ENCODE peak calls at places on chromosomes 3 and 15, in eight cellular contexts. V is heart left ventricle, L is tibial artery, A is A549, Y is astrocyte, J is K562, H is suprapubic skin, C is left lung. O is an unnamed sample.
A peak's percentile ranks its signal among the peaks of the same experiment; 100 is the strongest.

GRCh38 chr3:100635273-100635701 is 25.9 kb downstream of the ADGRG7 start:
- DNase-seq in V (no peak), L (no peak), A (no peak), Y (no peak), J (no peak), H (no peak), C (no peak), O (peak; percentile 22)

GRCh38 chr15:57060799-57061198 is 142.4 kb downstream of the TCF12 start:
- DNase-seq in V (no peak), L (no peak), A (no peak), Y (peak; percentile 90), J (no peak), H (no peak), C (no peak), O (no peak)

GRCh38 chr3:104604326-104605010 is 762.2 kb upstream of the ALCAM start:
- DNase-seq in V (no peak), L (no peak), A (no peak), Y (peak; percentile 17), J (no peak), H (no peak), C (no peak), O (no peak)

GRCh38 chr15:70491183-70491621 is 272.2 kb downstream of the UACA start:
- DNase-seq in V (peak; percentile 58), L (no peak), A (no peak), Y (peak; percentile 65), J (no peak), H (no peak), C (no peak), O (no peak)

GRCh38 chr3:186515115-186515514 is 29.1 kb downstream of the CRYGS start:
- DNase-seq in V (no peak), L (no peak), A (no peak), Y (no peak), J (no peak), H (no peak), C (no peak), O (no peak)

GRCh38 chr3:63948995-63949394 is 36.8 kb upstream of the SCAANT1 start:
- DNase-seq in V (no peak), L (no peak), A (no peak), Y (peak; percentile 32), J (no peak), H (no peak), C (no peak), O (no peak)

GRCh38 chr3:172449468-172450149 is 1.4 kb upstream of the GHSR start:
- DNase-seq in V (no peak), L (no peak), A (no peak), Y (peak; percentile 12), J (no peak), H (no peak), C (peak; percentile 37), O (peak; percentile 72)

GRCh38 chr3:44318929-44319328 is 19.6 kb upstream of the TCAIM start:
- DNase-seq in V (no peak), L (no peak), A (no peak), Y (no peak), J (no peak), H (no peak), C (no peak), O (no peak)

GRCh38 chr3:132595036-132595435 is 2.0 kb upstream of the ACKR4 start:
- DNase-seq in V (no peak), L (no peak), A (no peak), Y (peak; percentile 70), J (no peak), H (no peak), C (no peak), O (no peak)

GRCh38 chr3:151724846-151725562 is 8.7 kb upstream of the AADACL2 start:
- DNase-seq in V (no peak), L (no peak), A (no peak), Y (peak; percentile 58), J (no peak), H (no peak), C (no peak), O (no peak)

GRCh38 chr3:53244281-53244680 is 11.5 kb downstream of the TKT start:
- DNase-seq in V (no peak), L (no peak), A (no peak), Y (no peak), J (no peak), H (no peak), C (no peak), O (no peak)

GRCh38 chr15:67185621-67186225 is 68.7 kb downstream of the AAGAB start:
- DNase-seq in V (no peak), L (peak; percentile 19), A (no peak), Y (peak; percentile 49), J (no peak), H (no peak), C (no peak), O (no peak)

GRCh38 chr15:52284164-52284563 is 11.4 kb downstream of the MYO5C start:
- DNase-seq in V (no peak), L (no peak), A (peak; percentile 64), Y (peak; percentile 46), J (no peak), H (no peak), C (no peak), O (no peak)

GRCh38 chr3:193389335-193389734 is 10.8 kb upstream of the ATP13A5 start:
- DNase-seq in V (no peak), L (no peak), A (no peak), Y (no peak), J (no peak), H (no peak), C (no peak), O (no peak)

DNA sequence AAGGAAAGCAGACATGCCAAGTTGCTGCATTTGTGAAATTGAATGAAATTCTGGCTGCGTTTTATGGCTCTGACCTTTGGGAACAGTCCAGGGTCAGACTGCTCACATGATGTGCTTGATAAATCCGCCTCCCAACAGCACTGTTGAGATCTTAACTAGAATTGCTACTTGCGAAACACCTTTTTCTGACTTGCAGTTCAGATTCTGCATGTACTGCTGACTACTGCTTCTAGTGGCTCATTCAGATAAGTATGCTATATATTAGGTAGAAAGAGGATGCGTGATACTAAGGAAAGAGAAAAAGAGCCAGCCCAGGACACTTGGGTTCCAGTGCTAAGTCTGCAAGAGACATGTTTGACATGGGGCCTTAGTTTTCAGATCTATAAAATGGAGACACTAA is 129.4 kb downstream of the LPP start:
- DNase-seq in V (no peak), L (peak; percentile 64), A (no peak), Y (no peak), J (no peak), H (no peak), C (no peak), O (no peak)
- H3K4me1 ChIP-seq in V (peaks cover 79% of the 10 kb centered on the region), L (peaks cover 85% of the 10 kb centered on the region), A (peaks cover 81% of the 10 kb centered on the region), Y (peaks cover 44% of the 10 kb centered on the region), J (no peaks in the 10 kb centered on the region), H (peaks cover 56% of the 10 kb centered on the region), C (peaks cover 20% of the 10 kb centered on the region), O (peaks cover 20% of the 10 kb centered on the region)

GRCh38 chr3:139670196-139670595 is 7.6 kb downstream of the NMNAT3 start:
- DNase-seq in V (no peak), L (no peak), A (no peak), Y (no peak), J (no peak), H (no peak), C (no peak), O (no peak)
- H3K4me3 ChIP-seq in V (no peak overlapping the region), L (no peak overlapping the region), A (no peak overlapping the region), Y (no peak overlapping the region), J (no peak overlapping the region), H (no peak overlapping the region), C (no peak overlapping the region), O (no peak overlapping the region)

GRCh38 chr3:45993421-45994027 is 2.1 kb downstream of the FYCO1 start:
- DNase-seq in V (no peak), L (no peak), A (no peak), Y (no peak), J (no peak), H (no peak), C (no peak), O (no peak)

GRCh38 chr3:45992820-45993219 is 2.8 kb downstream of the FYCO1 start:
- DNase-seq in V (no peak), L (no peak), A (no peak), Y (peak; percentile 93), J (no peak), H (no peak), C (no peak), O (no peak)

GRCh38 chr3:45992133-45992729 is 3.4 kb downstream of the FYCO1 start:
- DNase-seq in V (no peak), L (no peak), A (no peak), Y (no peak), J (no peak), H (no peak), C (no peak), O (no peak)

GRCh38 chr3:45988804-45989203 is 6.8 kb downstream of the FYCO1 start:
- DNase-seq in V (no peak), L (no peak), A (no peak), Y (peak; percentile 89), J (no peak), H (no peak), C (no peak), O (no peak)

GRCh38 chr3:45991341-45991740 is 4.3 kb downstream of the FYCO1 start:
- DNase-seq in V (no peak), L (no peak), A (no peak), Y (no peak), J (no peak), H (no peak), C (no peak), O (peak; percentile 59)
- H3K4me1 ChIP-seq in V (peaks cover 90% of the 10 kb centered on the region), L (peaks cover 86% of the 10 kb centered on the region), A (peaks cover 39% of the 10 kb centered on the region), Y (peaks cover 51% of the 10 kb centered on the region), J (peaks cover 49% of the 10 kb centered on the region), H (peaks cover 84% of the 10 kb centered on the region), C (peaks cover 51% of the 10 kb centered on the region), O (peaks cover 21% of the 10 kb centered on the region)

DNA sequence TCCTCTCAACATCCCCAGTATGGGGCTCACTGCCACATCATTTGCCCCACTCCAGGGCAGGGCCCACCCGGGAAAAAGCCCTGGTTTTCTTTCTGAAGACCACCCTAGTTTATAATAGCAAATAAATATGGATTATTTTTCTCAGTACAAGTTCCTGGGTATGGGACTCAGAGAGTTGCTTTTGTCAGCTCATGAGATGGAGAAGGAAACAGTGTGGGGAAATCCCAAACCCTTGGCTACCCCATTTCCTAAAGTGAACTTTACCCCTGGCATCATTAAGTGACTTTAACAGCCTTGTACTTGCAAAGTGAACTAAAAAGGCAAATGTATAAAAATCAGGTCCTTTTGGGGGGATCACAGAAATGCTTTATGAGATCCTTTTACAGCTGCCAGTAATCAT is 89.8 kb downstream of the CCNL1 start:
- DNase-seq in V (no peak), L (no peak), A (no peak), Y (no peak), J (no peak), H (no peak), C (no peak), O (no peak)
- H3K4me3 ChIP-seq in V (no peak overlapping the region), L (no peak overlapping the region), A (no peak overlapping the region), Y (no peak overlapping the region), J (no peak overlapping the region), H (no peak overlapping the region), C (no peak overlapping the region), O (no peak overlapping the region)

DNA sequence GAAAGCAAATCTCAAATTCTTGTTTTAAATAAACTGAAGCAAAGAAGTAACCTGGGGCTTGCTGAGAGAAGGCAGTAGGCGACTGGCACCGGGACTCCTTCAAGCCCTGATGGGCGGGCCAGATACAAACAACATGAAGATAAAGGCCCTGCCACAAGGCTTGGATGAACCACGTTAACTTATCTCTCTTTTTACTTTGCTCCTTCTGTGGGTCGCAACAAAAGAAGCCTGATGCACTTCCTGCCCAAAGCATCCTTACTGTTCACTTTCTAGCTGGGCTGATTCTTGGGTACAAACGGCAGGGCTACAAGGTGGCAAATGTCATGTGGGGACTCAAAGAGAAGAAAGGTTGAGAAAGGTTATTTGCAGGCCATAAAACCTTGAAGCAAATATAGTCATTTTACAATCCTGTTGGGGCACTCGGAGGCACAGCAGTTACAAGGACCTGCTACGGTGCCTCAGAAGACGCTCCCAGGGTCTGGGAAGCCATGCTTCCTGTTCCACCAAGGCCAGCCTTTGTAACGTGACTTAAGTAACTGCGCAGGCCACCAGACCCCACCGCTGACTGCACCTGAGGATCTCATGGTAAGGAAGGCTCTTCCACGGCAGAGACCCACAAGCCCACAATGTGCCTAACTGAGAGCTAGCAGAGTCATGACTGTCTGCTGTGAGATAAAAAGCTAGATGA is 71.1 kb downstream of the CHSY1 start:
- DNase-seq in V (no peak), L (no peak), A (no peak), Y (no peak), J (no peak), H (no peak), C (no peak), O (no peak)
- H3K4me1 ChIP-seq in V (peaks cover 32% of the 10 kb centered on the region), L (peaks cover 11% of the 10 kb centered on the region), A (peaks cover 3% of the 10 kb centered on the region), Y (peaks cover 8% of the 10 kb centered on the region), J (peaks cover 10% of the 10 kb centered on the region), H (peaks cover 71% of the 10 kb centered on the region), C (peaks cover 15% of the 10 kb centered on the region), O (no peaks in the 10 kb centered on the region)